ENCODE peak calls at places on chromosome 14, in four cellular contexts. One of them, this sample, is unnamed.

GRCh38 chr14:91315844-91316267 is 71.4 kb upstream of the GPR68 start:
- DNase-seq in IMR-90: no peak
- DNase-seq in K562: no peak
- DNase-seq in GM12878: peak
- DNase-seq in this sample: no peak

GRCh38 chr14:54669759-54670630 is 103.1 kb downstream of the SAMD4A start:
- DNase-seq in IMR-90: peak
- DNase-seq in K562: no peak
- DNase-seq in GM12878: no peak
- DNase-seq in this sample: no peak

GRCh38 chr14:51242545-51243490 is 2.8 kb downstream of the TMX1 start:
- DNase-seq in IMR-90: no peak
- DNase-seq in K562: no peak
- DNase-seq in GM12878: no peak
- DNase-seq in this sample: no peak

GRCh38 chr14:64673748-64674147 is 30.5 kb upstream of the PLEKHG3 start:
- DNase-seq in IMR-90: no peak
- DNase-seq in K562: no peak
- DNase-seq in GM12878: peak
- DNase-seq in this sample: no peak

GRCh38 chr14:55438066-55438683 is 2.2 kb downstream of the TBPL2 start:
- DNase-seq in IMR-90: peak
- DNase-seq in K562: peak
- DNase-seq in GM12878: no peak
- DNase-seq in this sample: no peak

GRCh38 chr14:105859717-105860614 is 333.6 kb downstream of the TMEM121 start:
- DNase-seq in IMR-90: no peak
- DNase-seq in K562: no peak
- DNase-seq in GM12878: no peak
- DNase-seq in this sample: no peak

GRCh38 chr14:37658174-37658573 is 62.7 kb downstream of the TTC6 start:
- DNase-seq in IMR-90: no peak
- DNase-seq in K562: no peak
- DNase-seq in GM12878: no peak
- DNase-seq in this sample: no peak

GRCh38 chr14:64209428-64210165 is 84.6 kb downstream of the ESR2 start:
- DNase-seq in IMR-90: peak
- DNase-seq in K562: no peak
- DNase-seq in GM12878: peak
- DNase-seq in this sample: no peak

GRCh38 chr14:64727551-64728071 is 23.4 kb downstream of the PLEKHG3 start:
- DNase-seq in IMR-90: no peak
- DNase-seq in K562: no peak
- DNase-seq in GM12878: no peak
- DNase-seq in this sample: no peak

GRCh38 chr14:62687818-62688217 is 357.4 kb downstream of the KCNH5 start:
- DNase-seq in IMR-90: no peak
- DNase-seq in K562: no peak
- DNase-seq in GM12878: no peak
- DNase-seq in this sample: no peak

GRCh38 chr14:61051046-61051445 is 70.0 kb downstream of the SLC38A6 start:
- DNase-seq in IMR-90: peak
- DNase-seq in K562: peak
- DNase-seq in GM12878: no peak
- DNase-seq in this sample: no peak

GRCh38 chr14:68619805-68620574 is 172.9 kb downstream of the ZFP36L1 start:
- DNase-seq in IMR-90: peak
- DNase-seq in K562: peak
- DNase-seq in GM12878: no peak
- DNase-seq in this sample: no peak

GRCh38 chr14:55572578-55572977 is 7.4 kb upstream of the KTN1 start:
- DNase-seq in IMR-90: no peak
- DNase-seq in K562: peak
- DNase-seq in GM12878: no peak
- DNase-seq in this sample: no peak

GRCh38 chr14:85907536-85907935 is 377.6 kb downstream of the FLRT2 start:
- DNase-seq in IMR-90: no peak
- DNase-seq in K562: no peak
- DNase-seq in GM12878: no peak
- DNase-seq in this sample: no peak

GRCh38 chr14:35701531-35701930 is 107.6 kb downstream of the RALGAPA1 start:
- DNase-seq in IMR-90: no peak
- DNase-seq in K562: no peak
- DNase-seq in GM12878: no peak
- DNase-seq in this sample: no peak

GRCh38 chr14:104439625-104440024 is 139.9 kb upstream of the C14orf180 start:
- DNase-seq in IMR-90: no peak
- DNase-seq in K562: no peak
- DNase-seq in GM12878: no peak
- DNase-seq in this sample: no peak

GRCh38 chr14:73241481-73242165 is 4.3 kb downstream of the PAPLN start:
- DNase-seq in IMR-90: no peak
- DNase-seq in K562: no peak
- DNase-seq in GM12878: no peak
- DNase-seq in this sample: no peak

GRCh38 chr14:99321236-99321925 is 49.4 kb upstream of the BCL11B start:
- DNase-seq in IMR-90: no peak
- DNase-seq in K562: no peak
- DNase-seq in GM12878: no peak
- DNase-seq in this sample: no peak

GRCh38 chr14:99318091-99318958 is 46.3 kb upstream of the BCL11B start:
- DNase-seq in IMR-90: no peak
- DNase-seq in K562: no peak
- DNase-seq in GM12878: no peak
- DNase-seq in this sample: peak

GRCh38 chr14:99318959-99319295 is 46.9 kb upstream of the BCL11B start:
- DNase-seq in IMR-90: no peak
- DNase-seq in K562: no peak
- DNase-seq in GM12878: no peak
- DNase-seq in this sample: peak

GRCh38 chr14:99320621-99321235 is 48.7 kb upstream of the BCL11B start:
- DNase-seq in IMR-90: no peak
- DNase-seq in K562: no peak
- DNase-seq in GM12878: no peak
- DNase-seq in this sample: no peak

GRCh38 chr14:99320105-99320572 is 48.1 kb upstream of the BCL11B start:
- DNase-seq in IMR-90: peak
- DNase-seq in K562: peak
- DNase-seq in GM12878: peak
- DNase-seq in this sample: no peak
- TF ChIP-seq CHD1 in IMR-90: no peak
- TF ChIP-seq CHD1 in K562: no peak
- TF ChIP-seq CHD1 in GM12878: no peak
- TF ChIP-seq CHD1 in this sample: no peak

GRCh38 chr14:23068792-23069412 is 11.6 kb upstream of the CDH24 start:
- DNase-seq in IMR-90: peak
- DNase-seq in K562: peak
- DNase-seq in GM12878: peak
- DNase-seq in this sample: peak
- TF ChIP-seq CHD1 in IMR-90: no peak
- TF ChIP-seq CHD1 in K562: no peak
- TF ChIP-seq CHD1 in GM12878: no peak
- TF ChIP-seq CHD1 in this sample: no peak

GRCh38 chr14:59217011-59217410 is 28.5 kb downstream of the DAAM1 start:
- DNase-seq in IMR-90: no peak
- DNase-seq in K562: no peak
- DNase-seq in GM12878: no peak
- DNase-seq in this sample: no peak
- TF ChIP-seq CHD1 in IMR-90: no peak
- TF ChIP-seq CHD1 in K562: no peak
- TF ChIP-seq CHD1 in GM12878: no peak
- TF ChIP-seq CHD1 in this sample: no peak

GRCh38 chr14:67491741-67492504 is 3.4 kb upstream of the TMEM229B start:
- DNase-seq in IMR-90: no peak
- DNase-seq in K562: no peak
- DNase-seq in GM12878: no peak
- DNase-seq in this sample: no peak
- TF ChIP-seq CHD1 in IMR-90: no peak
- TF ChIP-seq CHD1 in K562: no peak
- TF ChIP-seq CHD1 in GM12878: no peak
- TF ChIP-seq CHD1 in this sample: no peak

This sample was measured in H1.